ENCODE peak calls at places on chromosome 10, in six cellular contexts. R is thyroid gland, N is left lung, J is choroid plexus epithelial cell, H is suprapubic skin, F is LNCaP clone FGC. G is an unnamed sample.

GRCh38 chr10:15461353-15462108 is 90.4 kb upstream of the FAM171A1 start:
- DNase-seq in R (no peak), N (no peak), J (peak; percentile 88), H (no peak), F (no peak), G (peak; percentile 28)

GRCh38 chr10:59709472-59710125 is at the start of gene SLC16A9:
- DNase-seq in R (peak; percentile 88), N (peak; percentile 65), J (peak; percentile 57), H (no peak), F (no peak), G (peak; percentile 57)

GRCh38 chr10:124545756-124546369 is 84.2 kb downstream of the LHPP start:
- DNase-seq in R (no peak), N (no peak), J (no peak), H (no peak), F (no peak), G (no peak)

GRCh38 chr10:112650588-112651030 is 203.6 kb downstream of the VTI1A start:
- DNase-seq in R (no peak), N (no peak), J (peak; percentile 34), H (no peak), F (no peak), G (peak; percentile 41)

GRCh38 chr10:128064615-128065580 is 61.3 kb downstream of the MKI67 start:
- DNase-seq in R (no peak), N (peak; percentile 87), J (peak; percentile 83), H (peak; percentile 84), F (no peak), G (peak; percentile 95)

GRCh38 chr10:86635402-86635801 is 18.9 kb upstream of the OPN4 start:
- DNase-seq in R (no peak), N (no peak), J (peak; percentile 70), H (no peak), F (no peak), G (peak; percentile 81)

GRCh38 chr10:65234261-65234660 is 1691.6 kb upstream of the LRRTM3 start:
- DNase-seq in R (no peak), N (no peak), J (no peak), H (no peak), F (no peak), G (no peak)

GRCh38 chr10:132516771-132517725 is 20.5 kb upstream of the INPP5A start:
- DNase-seq in R (peak; percentile 94), N (peak; percentile 93), J (peak; percentile 94), H (peak; percentile 93), F (peak; percentile 50), G (peak; percentile 64)

GRCh38 chr10:26468691-26469090 is 30.6 kb downstream of the APBB1IP start:
- DNase-seq in R (no peak), N (no peak), J (no peak), H (no peak), F (no peak), G (no peak)

GRCh38 chr10:46052057-46052790 is 6.2 kb upstream of the MSMB start:
- DNase-seq in R (no peak), N (no peak), J (no peak), H (no peak), F (no peak), G (peak; percentile 17)

GRCh38 chr10:1538531-1539061 is 198.7 kb downstream of the ADARB2 start:
- DNase-seq in R (no peak), N (no peak), J (no peak), H (no peak), F (no peak), G (no peak)

GRCh38 chr10:49089789-49090595 is 25.3 kb downstream of the VSTM4 start:
- DNase-seq in R (peak; percentile 61), N (no peak), J (peak; percentile 70), H (no peak), F (no peak), G (no peak)

GRCh38 chr10:76017026-76017732 is 585.8 kb downstream of the LRMDA start:
- DNase-seq in R (no peak), N (no peak), J (peak; percentile 23), H (no peak), F (no peak), G (peak; percentile 6)

GRCh38 chr10:130257897-130258296 is 121.7 kb downstream of the GLRX3 start:
- DNase-seq in R (no peak), N (no peak), J (no peak), H (no peak), F (no peak), G (no peak)

GRCh38 chr10:101710793-101711192 is 15.8 kb upstream of the FBXW4 start:
- DNase-seq in R (no peak), N (no peak), J (no peak), H (no peak), F (no peak), G (no peak)

GRCh38 chr10:131210181-131210580 is 101.3 kb downstream of the TCERG1L start:
- DNase-seq in R (peak; percentile 43), N (no peak), J (no peak), H (peak; percentile 23), F (no peak), G (no peak)

GRCh38 chr10:112721080-112721698 is 228.9 kb upstream of the TCF7L2 start:
- DNase-seq in R (no peak), N (no peak), J (peak; percentile 71), H (no peak), F (no peak), G (peak; percentile 63)

GRCh38 chr10:88045116-88045515 is 181.7 kb downstream of the PTEN start:
- DNase-seq in R (no peak), N (no peak), J (peak; percentile 30), H (no peak), F (no peak), G (no peak)

GRCh38 chr10:28248092-28248491 is 54.8 kb downstream of the MPP7 start:
- DNase-seq in R (no peak), N (peak; percentile 47), J (peak; percentile 46), H (no peak), F (no peak), G (peak; percentile 91)

GRCh38 chr10:52818019-52818418 is 45.4 kb upstream of the MBL2 start:
- DNase-seq in R (no peak), N (no peak), J (peak; percentile 85), H (no peak), F (peak; percentile 74), G (peak; percentile 91)

GRCh38 chr10:94496010-94496409 is 49.6 kb upstream of the HELLS start:
- DNase-seq in R (no peak), N (no peak), J (peak; percentile 74), H (no peak), F (no peak), G (no peak)

GRCh38 chr10:66678521-66678920 is 247.3 kb upstream of the LRRTM3 start:
- DNase-seq in R (no peak), N (no peak), J (peak; percentile 23), H (no peak), F (no peak), G (peak; percentile 10)

GRCh38 chr10:61159253-61159652 is 215.3 kb upstream of the RHOBTB1 start:
- DNase-seq in R (no peak), N (no peak), J (peak; percentile 43), H (no peak), F (no peak), G (peak; percentile 42)

GRCh38 chr10:37146443-37146842 is 21.0 kb downstream of the ANKRD30A start:
- DNase-seq in R (no peak), N (no peak), J (no peak), H (no peak), F (peak; percentile 4), G (no peak)
- TF ChIP-seq CTCF in R (no peak), N (no peak), J (no peak), H (no peak), F (peak; percentile 45), G (no peak)

GRCh38 chr10:44979281-44980181 is 922 bp upstream of the DEPP1 start:
- DNase-seq in R (peak; percentile 8), N (no peak), J (no peak), H (peak; percentile 73), F (no peak), G (peak; percentile 67)

GRCh38 chr10:44982114-44982460 is 3.5 kb upstream of the DEPP1 start:
- DNase-seq in R (peak; percentile 25), N (peak; percentile 49), J (no peak), H (peak; percentile 74), F (no peak), G (peak; percentile 25)

GRCh38 chr10:44981172-44982113 is 2.8 kb upstream of the DEPP1 start:
- DNase-seq in R (peak; percentile 7), N (peak; percentile 43), J (peak; percentile 92), H (no peak), F (no peak), G (peak; percentile 89)

GRCh38 chr10:44978570-44979280 is at the start of gene DEPP1:
- DNase-seq in R (peak; percentile 96), N (peak; percentile 92), J (peak; percentile 96), H (peak; percentile 92), F (peak; percentile 91), G (peak; percentile 91)

DNA sequence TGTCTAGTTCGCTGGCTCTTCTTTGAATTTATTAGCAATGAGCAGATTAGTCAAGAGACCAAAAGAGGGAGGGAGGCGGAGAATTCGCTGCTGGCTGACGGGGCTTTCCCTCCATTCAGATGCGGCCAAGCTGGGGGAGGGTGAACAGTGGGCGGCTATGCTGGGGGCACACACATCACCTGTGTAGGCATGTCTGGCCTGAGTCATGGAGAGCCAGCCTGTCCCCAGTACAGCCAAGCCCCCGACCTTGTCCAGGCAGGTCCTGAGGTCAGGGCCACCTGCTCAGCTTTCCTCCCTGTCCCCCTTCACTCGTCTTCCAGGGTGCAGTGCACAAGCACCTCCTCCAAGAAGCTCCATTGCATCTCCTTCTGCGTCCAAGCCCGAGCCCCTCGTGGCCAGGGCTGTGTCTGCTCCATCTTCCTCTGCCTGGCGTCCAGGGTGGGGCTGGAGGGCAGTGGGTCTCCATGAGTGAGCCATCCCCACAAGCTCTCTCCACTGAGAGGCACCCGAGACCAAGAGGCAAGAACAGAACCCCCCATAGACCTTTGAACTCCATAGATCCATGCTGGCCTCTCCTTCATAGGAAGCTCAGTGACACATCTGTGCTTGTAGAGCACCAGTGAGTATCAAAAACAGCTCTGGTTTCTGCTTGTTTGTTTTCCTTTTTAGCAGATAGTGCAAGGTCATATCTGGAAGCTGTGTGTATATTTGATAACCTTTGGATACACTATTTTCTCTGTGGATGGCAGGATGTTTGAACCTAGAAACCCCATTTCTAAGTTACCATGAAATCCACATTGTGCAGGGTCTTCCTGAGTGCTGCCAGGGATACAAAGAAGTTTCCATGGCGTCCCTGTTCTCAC is 1.9 kb upstream of the DEPP1 start:
- DNase-seq in R (peak; percentile 3), N (no peak), J (no peak), H (peak; percentile 80), F (no peak), G (peak; percentile 59)
- H3K4me3 ChIP-seq in R (no peak overlapping the region), N (no peak overlapping the region), J (no peak overlapping the region), H (no peak overlapping the region), F (no peak overlapping the region), G (no peak overlapping the region)

GRCh38 chr10:78596556-78596955 is 472.2 kb upstream of the ZMIZ1 start:
- DNase-seq in R (no peak), N (no peak), J (no peak), H (no peak), F (no peak), G (no peak)
- TF ChIP-seq CTCF in R (no peak), N (no peak), J (no peak), H (no peak), F (no peak), G (no peak)

DNA sequence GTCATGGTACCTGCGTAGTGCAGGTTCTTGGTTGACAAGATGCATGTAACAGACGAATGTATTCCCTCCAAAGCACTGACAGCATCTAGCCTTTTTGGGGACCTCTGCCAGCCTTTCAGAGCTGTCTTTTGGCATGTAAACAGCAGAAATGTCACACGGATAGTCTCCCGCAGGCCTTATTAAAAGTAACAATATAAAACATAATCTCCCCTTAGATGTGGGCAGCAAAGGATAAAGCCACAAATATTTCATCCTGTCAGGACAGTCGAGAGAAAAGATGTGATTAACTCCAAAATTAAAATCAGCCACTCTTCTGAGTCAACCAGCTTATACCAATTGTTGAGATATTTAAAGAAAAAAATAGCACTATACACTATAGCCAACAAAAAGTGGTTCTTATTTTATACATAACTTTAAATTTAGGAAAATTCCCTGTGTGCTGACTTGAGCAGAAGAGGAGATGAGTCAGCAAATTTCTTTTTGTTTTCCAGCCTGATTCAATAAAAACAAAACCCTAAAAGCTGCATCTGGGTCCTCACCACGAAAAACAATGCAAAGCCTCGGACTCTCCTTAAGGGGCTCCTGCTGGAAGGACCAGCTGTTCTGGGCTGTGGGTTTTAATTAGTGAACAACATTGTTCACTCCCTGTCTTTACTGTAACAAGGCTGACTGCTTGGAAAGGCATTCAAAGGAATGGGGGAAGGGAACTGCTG is 240.3 kb downstream of the ADAM12 start:
- DNase-seq in R (no peak), N (no peak), J (peak; percentile 74), H (no peak), F (no peak), G (peak; percentile 10)
- H3K4me3 ChIP-seq in R (no peak overlapping the region), N (no peak overlapping the region), J (no peak overlapping the region), H (no peak overlapping the region), F (no peak overlapping the region), G (no peak overlapping the region)

G was measured in epithelial cell of esophagus.